ENCODE peak calls at places on chromosomes 3 and 15, in ten cellular contexts. E is fibroblast of mammary gland; W is heart left ventricle; V is neural progenitor cell; L is fibroblast of lung; P is brain microvascular endothelial cell; U is IMR-90; T is CD8-positive, alpha-beta memory T cell; Z is HFF-Myc; C is A673. K is an unnamed sample.
A peak's percentile ranks its signal among the peaks of the same experiment; 100 is the strongest.

GRCh38 chr3:177551431-177551836 is 354.2 kb upstream of the TBL1XR1 start:
- DNase-seq in Z (no peak), E (no peak), T (peak; percentile 16), V (no peak), U (no peak), W (no peak), C (no peak), P (no peak), L (no peak), K (no peak)

GRCh38 chr3:46674031-46674592 is 19.4 kb downstream of the ALS2CL start:
- DNase-seq in E (no peak), P (no peak), U (no peak), T (no peak), Z (no peak), C (no peak), W (no peak), V (no peak), L (no peak), K (no peak)

GRCh38 chr3:31247063-31247447 is 285.7 kb upstream of the STT3B start:
- DNase-seq in L (no peak), C (no peak), T (no peak), E (no peak), Z (no peak), W (no peak), U (no peak), P (no peak), V (no peak), K (no peak)

GRCh38 chr15:96354731-96355560 is 24.4 kb downstream of the NR2F2 start:
- DNase-seq in C (peak; percentile 87), W (no peak), V (peak; percentile 31), P (peak; percentile 79), L (peak; percentile 89), E (peak; percentile 87), U (peak; percentile 90), T (no peak), Z (no peak), K (no peak)

GRCh38 chr3:109125902-109126301 is 8.0 kb upstream of the MORC1 start:
- DNase-seq in E (no peak), T (no peak), Z (no peak), P (no peak), U (no peak), W (no peak), L (no peak), V (no peak), C (no peak), K (no peak)

GRCh38 chr15:71434774-71435173 is 319.5 kb downstream of the THSD4 start:
- DNase-seq in E (peak; percentile 12), U (no peak), W (no peak), V (no peak), L (peak; percentile 45), P (no peak), Z (no peak), T (no peak), C (no peak), K (no peak)

GRCh38 chr3:81760215-81760614 is 1.2 kb downstream of the GBE1 start:
- DNase-seq in U (no peak), T (no peak), L (no peak), C (no peak), W (no peak), Z (no peak), V (no peak), E (no peak), P (no peak), K (no peak)

GRCh38 chr15:58561321-58561720 is 129.5 kb downstream of the LIPC start:
- DNase-seq in C (no peak), W (no peak), T (no peak), E (no peak), U (no peak), V (no peak), L (no peak), P (no peak), Z (no peak), K (no peak)

GRCh38 chr3:13555753-13556152 is 6.8 kb downstream of the FBLN2 start:
- DNase-seq in E (no peak), L (no peak), T (no peak), W (no peak), V (no peak), Z (no peak), P (no peak), C (no peak), U (no peak), K (no peak)

GRCh38 chr3:13550791-13551360 is 2.0 kb downstream of the FBLN2 start:
- DNase-seq in Z (no peak), T (no peak), C (no peak), L (no peak), W (no peak), E (no peak), U (no peak), V (no peak), P (no peak), K (no peak)

GRCh38 chr3:13553686-13554085 is 4.8 kb downstream of the FBLN2 start:
- DNase-seq in V (no peak), U (no peak), L (no peak), C (no peak), P (no peak), T (no peak), E (no peak), W (no peak), Z (no peak), K (no peak)

GRCh38 chr3:13550257-13550693 is 1.4 kb downstream of the FBLN2 start:
- DNase-seq in W (no peak), P (no peak), E (no peak), C (no peak), L (no peak), T (no peak), Z (no peak), V (no peak), U (no peak), K (no peak)

DNA sequence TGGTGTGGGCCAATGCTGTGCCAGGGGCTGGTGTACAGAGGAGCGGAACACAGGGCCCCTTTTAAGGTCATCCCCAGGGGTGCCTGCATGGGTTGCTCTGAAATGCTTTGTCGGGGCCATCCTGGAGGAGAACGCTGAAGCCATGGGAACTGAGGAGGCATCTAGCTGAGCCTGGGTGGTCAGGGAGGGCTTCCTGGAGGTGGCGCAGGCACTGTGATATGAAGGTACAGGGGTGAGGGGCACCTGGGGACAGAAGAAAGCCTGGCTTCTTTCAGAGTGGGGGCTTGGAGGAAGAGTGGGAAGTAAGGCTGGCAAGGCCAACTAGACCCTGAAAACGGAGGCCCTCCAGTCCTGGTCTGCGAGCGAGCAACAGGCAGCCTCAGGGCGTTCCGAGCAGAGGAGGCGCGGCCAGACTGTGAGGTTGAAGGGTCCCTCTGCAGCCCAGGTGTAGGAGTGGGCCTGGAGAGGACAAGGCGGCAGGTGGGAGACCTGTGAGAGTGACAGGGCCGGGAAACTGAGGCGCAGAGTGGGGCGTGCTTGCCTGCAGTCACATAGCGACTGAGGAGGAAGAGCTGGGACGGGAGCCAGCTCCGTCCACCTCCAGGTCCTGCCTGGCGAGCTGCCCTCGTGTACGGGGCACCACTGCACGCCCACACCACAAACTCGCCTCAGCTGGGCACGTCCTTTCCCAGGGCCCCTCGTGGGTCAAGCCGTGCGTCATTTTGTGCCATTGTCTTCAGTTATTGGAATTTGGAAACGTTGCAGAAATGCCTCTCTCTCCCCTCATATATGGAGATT is 4.1 kb downstream of the FBLN2 start:
- DNase-seq in U (no peak), V (no peak), P (no peak), W (no peak), T (no peak), L (peak; percentile 39), Z (no peak), E (no peak), C (no peak), K (no peak)
- H3K4me3 ChIP-seq in U (no peak overlapping the region), V (no peak overlapping the region), P (no peak overlapping the region), W (peak overlapping the region; percentile 14), T (no peak overlapping the region), L (no peak overlapping the region), Z (no peak overlapping the region), E (no peak overlapping the region), C (no peak overlapping the region), K (no peak overlapping the region)

GRCh38 chr15:55288006-55288717 is 1.5 kb downstream of the RAB27A start:
- DNase-seq in W (no peak), P (no peak), L (no peak), C (no peak), V (no peak), U (no peak), T (no peak), E (no peak), Z (no peak), K (no peak)
- H3K4me3 ChIP-seq in W (peak overlapping the region; percentile 75), P (no peak overlapping the region), L (peak overlapping the region; percentile 80), C (no peak overlapping the region), V (peak overlapping the region; percentile 84), U (no peak overlapping the region), T (peak overlapping the region; percentile 87), E (peak overlapping the region; percentile 84), Z (no peak overlapping the region), K (no peak overlapping the region)

GRCh38 chr3:175526191-175526590 is 667.1 kb downstream of the NAALADL2 start:
- DNase-seq in L (peak; percentile 13), Z (no peak), C (no peak), V (no peak), U (no peak), E (no peak), T (no peak), W (no peak), P (no peak), K (no peak)

DNA sequence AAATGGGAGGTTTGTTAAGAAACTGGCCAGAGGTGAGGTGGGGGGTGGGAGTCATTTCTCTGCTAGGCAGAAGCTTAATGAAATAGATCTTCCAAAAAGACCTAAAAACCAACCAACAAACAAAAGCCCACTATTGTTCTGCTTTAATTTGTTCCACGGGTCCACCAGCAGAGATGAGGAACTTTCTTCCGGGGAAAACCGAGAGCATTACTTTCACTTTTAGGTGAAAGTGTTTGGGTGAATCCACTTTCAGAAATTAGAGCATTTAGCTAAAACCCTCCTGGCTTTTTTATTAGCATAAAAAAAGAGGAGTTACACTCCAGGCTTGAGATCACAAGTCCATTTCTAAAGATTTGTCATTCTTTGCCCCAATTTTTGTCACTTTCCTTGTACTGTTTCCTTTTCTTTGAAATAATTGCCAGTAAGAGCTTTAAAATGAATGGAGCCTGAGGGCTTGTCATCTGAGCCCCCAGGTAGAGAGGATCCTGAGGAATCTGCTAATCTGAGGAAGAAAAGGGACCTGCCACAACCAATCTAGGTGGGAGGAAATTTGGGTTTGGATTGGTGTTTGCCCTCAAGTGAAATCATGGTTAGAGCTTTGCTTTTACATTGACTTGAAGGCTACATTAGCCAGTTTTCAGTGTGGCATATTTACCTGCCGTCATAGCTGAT is 667.6 kb downstream of the NAALADL2 start:
- DNase-seq in U (peak; percentile 2), W (no peak), T (no peak), C (no peak), P (no peak), V (no peak), Z (no peak), E (peak; percentile 14), L (peak; percentile 17), K (no peak)
- H3K4me3 ChIP-seq in U (peak overlapping the region; percentile 57), W (peak overlapping the region; percentile 56), T (no peak overlapping the region), C (peak overlapping the region; percentile 32), P (peak overlapping the region; percentile 54), V (no peak overlapping the region), Z (no peak overlapping the region), E (peak overlapping the region; percentile 46), L (peak overlapping the region; percentile 54), K (peak overlapping the region; percentile 9)

GRCh38 chr3:42601898-42602581 is 1.6 kb downstream of the NKTR start:
- DNase-seq in T (peak; percentile 29), V (peak; percentile 16), U (peak; percentile 22), C (no peak), P (no peak), L (peak; percentile 7), W (no peak), E (peak; percentile 41), Z (no peak), K (no peak)

GRCh38 chr3:42600958-42601675 is 631 bp downstream of the NKTR start:
- DNase-seq in L (peak; percentile 77), Z (peak; percentile 16), C (peak; percentile 57), P (peak; percentile 58), W (peak; percentile 81), E (peak; percentile 66), T (peak; percentile 50), V (peak; percentile 89), U (peak; percentile 65), K (peak; percentile 25)

GRCh38 chr3:42605550-42606173 is 5.2 kb downstream of the NKTR start:
- DNase-seq in P (no peak), C (no peak), V (peak; percentile 6), L (peak; percentile 25), E (peak; percentile 30), Z (no peak), W (no peak), T (no peak), U (no peak), K (no peak)

GRCh38 chr3:42600111-42600957 is at the start of gene NKTR:
- DNase-seq in V (peak; percentile 100), L (peak; percentile 98), P (peak; percentile 98), C (peak; percentile 94), W (peak; percentile 96), Z (peak; percentile 95), U (peak; percentile 97), E (peak; percentile 95), T (peak; percentile 99), K (peak; percentile 91)

DNA sequence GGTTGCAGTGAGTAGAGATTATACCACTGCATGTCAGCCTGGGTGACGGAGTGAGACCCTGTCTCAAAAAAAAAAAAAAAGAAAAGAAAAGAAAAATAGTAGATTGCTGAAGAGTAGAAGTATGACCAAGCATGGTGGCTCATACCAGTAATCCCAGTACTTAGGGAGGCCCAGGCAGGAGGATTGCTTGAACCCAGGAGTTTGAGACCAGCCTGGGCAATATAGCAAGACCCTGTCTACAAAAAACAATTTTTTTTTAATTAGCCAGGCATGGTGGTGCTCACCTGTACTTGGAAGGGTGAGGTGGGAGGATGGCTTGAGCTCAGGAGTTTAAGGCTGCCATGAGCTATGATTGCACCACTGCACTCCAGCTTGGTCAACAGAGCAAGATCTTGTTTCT is 2.5 kb downstream of the NKTR start:
- DNase-seq in Z (no peak), U (no peak), W (no peak), P (no peak), V (no peak), L (no peak), T (no peak), C (no peak), E (no peak), K (no peak)
- H3K4me3 ChIP-seq in Z (peak overlapping the region; percentile 84), U (no peak overlapping the region), W (no peak overlapping the region), P (no peak overlapping the region), V (peak overlapping the region; percentile 85), L (peak overlapping the region; percentile 89), T (no peak overlapping the region), C (no peak overlapping the region), E (no peak overlapping the region), K (no peak overlapping the region)